ENCODE peak calls at places on chromosomes 2 and 18, in nine cellular contexts. One of them, this sample, is unnamed.

GRCh38 chr2:74481961-74482800 is 617 bp downstream of the CCDC142 start:
- DNase-seq in fibroblast of lung: peak
- DNase-seq in neural progenitor cell: peak
- DNase-seq in mesenchymal stem cell: peak
- DNase-seq in A549: no peak
- DNase-seq in HepG2: no peak
- DNase-seq in OCI-LY7: peak
- DNase-seq in IMR-90: no peak
- DNase-seq in neuronal stem cell: no peak
- DNase-seq in this sample: peak

GRCh38 chr2:73163522-73164367 is 38.6 kb upstream of the NOTO start:
- DNase-seq in fibroblast of lung: peak
- DNase-seq in neural progenitor cell: peak
- DNase-seq in mesenchymal stem cell: peak
- DNase-seq in A549: peak
- DNase-seq in HepG2: peak
- DNase-seq in OCI-LY7: peak
- DNase-seq in IMR-90: peak
- DNase-seq in neuronal stem cell: peak
- DNase-seq in this sample: peak

GRCh38 chr2:100756704-100757103 is 63.2 kb upstream of the NPAS2 start:
- DNase-seq in fibroblast of lung: no peak
- DNase-seq in neural progenitor cell: no peak
- DNase-seq in mesenchymal stem cell: no peak
- DNase-seq in A549: no peak
- DNase-seq in HepG2: no peak
- DNase-seq in OCI-LY7: no peak
- DNase-seq in IMR-90: peak
- DNase-seq in neuronal stem cell: no peak
- DNase-seq in this sample: no peak

GRCh38 chr2:112021781-112022231 is 33.3 kb upstream of the TMEM87B start:
- DNase-seq in fibroblast of lung: peak
- DNase-seq in neural progenitor cell: no peak
- DNase-seq in mesenchymal stem cell: peak
- DNase-seq in A549: no peak
- DNase-seq in HepG2: no peak
- DNase-seq in OCI-LY7: no peak
- DNase-seq in IMR-90: peak
- DNase-seq in neuronal stem cell: no peak
- DNase-seq in this sample: no peak

GRCh38 chr2:38750793-38751042 is 443 bp downstream of the SRSF7 start:
- DNase-seq in fibroblast of lung: peak
- DNase-seq in neural progenitor cell: peak
- DNase-seq in mesenchymal stem cell: no peak
- DNase-seq in A549: no peak
- DNase-seq in HepG2: no peak
- DNase-seq in OCI-LY7: peak
- DNase-seq in IMR-90: no peak
- DNase-seq in neuronal stem cell: no peak
- DNase-seq in this sample: peak

GRCh38 chr2:144659731-144660275 is 139.9 kb upstream of the ZEB2 start:
- DNase-seq in fibroblast of lung: peak
- DNase-seq in neural progenitor cell: no peak
- DNase-seq in mesenchymal stem cell: peak
- DNase-seq in A549: peak
- DNase-seq in HepG2: no peak
- DNase-seq in OCI-LY7: no peak
- DNase-seq in IMR-90: peak
- DNase-seq in neuronal stem cell: no peak
- DNase-seq in this sample: no peak

GRCh38 chr2:216283038-216283900 is 89.0 kb downstream of the MARCHF4 start:
- DNase-seq in fibroblast of lung: no peak
- DNase-seq in neural progenitor cell: peak
- DNase-seq in mesenchymal stem cell: no peak
- DNase-seq in A549: peak
- DNase-seq in HepG2: peak
- DNase-seq in OCI-LY7: peak
- DNase-seq in IMR-90: no peak
- DNase-seq in neuronal stem cell: no peak
- DNase-seq in this sample: peak

GRCh38 chr2:237968048-237968862 is 1.4 kb downstream of the UBE2F start:
- DNase-seq in fibroblast of lung: peak
- DNase-seq in neural progenitor cell: no peak
- DNase-seq in mesenchymal stem cell: peak
- DNase-seq in A549: peak
- DNase-seq in HepG2: peak
- DNase-seq in OCI-LY7: peak
- DNase-seq in IMR-90: peak
- DNase-seq in neuronal stem cell: no peak
- DNase-seq in this sample: peak

GRCh38 chr2:233387667-233388528 is 33.6 kb downstream of the DGKD start:
- DNase-seq in fibroblast of lung: peak
- DNase-seq in neural progenitor cell: no peak
- DNase-seq in mesenchymal stem cell: peak
- DNase-seq in A549: peak
- DNase-seq in HepG2: peak
- DNase-seq in OCI-LY7: no peak
- DNase-seq in IMR-90: peak
- DNase-seq in neuronal stem cell: no peak
- DNase-seq in this sample: peak

GRCh38 chr2:60806988-60807681 is 51.1 kb downstream of the PAPOLG start:
- DNase-seq in fibroblast of lung: peak
- DNase-seq in neural progenitor cell: peak
- DNase-seq in mesenchymal stem cell: peak
- DNase-seq in A549: no peak
- DNase-seq in HepG2: no peak
- DNase-seq in OCI-LY7: peak
- DNase-seq in IMR-90: peak
- DNase-seq in neuronal stem cell: no peak
- DNase-seq in this sample: no peak

GRCh38 chr2:148814143-148814852 is 60.7 kb upstream of the KIF5C start:
- DNase-seq in fibroblast of lung: peak
- DNase-seq in neural progenitor cell: no peak
- DNase-seq in mesenchymal stem cell: no peak
- DNase-seq in A549: no peak
- DNase-seq in HepG2: no peak
- DNase-seq in OCI-LY7: no peak
- DNase-seq in IMR-90: peak
- DNase-seq in neuronal stem cell: no peak
- DNase-seq in this sample: no peak

GRCh38 chr18:23137093-23137640 is 1.9 kb downstream of the CABLES1 start:
- DNase-seq in fibroblast of lung: peak
- DNase-seq in neural progenitor cell: peak
- DNase-seq in mesenchymal stem cell: peak
- DNase-seq in A549: no peak
- DNase-seq in HepG2: no peak
- DNase-seq in OCI-LY7: peak
- DNase-seq in IMR-90: no peak
- DNase-seq in neuronal stem cell: peak
- DNase-seq in this sample: no peak

DNA sequence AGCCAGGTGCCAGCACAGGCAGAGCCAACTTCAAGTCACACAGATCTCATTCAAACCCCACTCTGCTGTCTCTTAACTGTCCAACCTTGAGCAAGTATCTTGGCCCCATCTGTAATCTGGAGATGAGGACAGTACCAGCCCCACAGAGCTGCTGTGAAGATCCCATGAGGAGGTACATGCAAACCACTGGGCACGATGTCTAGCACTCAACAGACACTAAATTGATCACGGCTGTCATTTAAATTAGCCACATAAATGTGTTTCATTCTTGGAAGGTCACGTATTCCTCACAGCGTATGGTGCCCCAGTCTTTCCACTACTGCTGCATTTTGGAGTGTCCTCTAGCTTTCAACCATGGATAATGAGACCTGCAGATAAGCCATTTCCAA is 167.6 kb upstream of the ID2 start:
- DNase-seq in fibroblast of lung: no peak
- DNase-seq in neural progenitor cell: no peak
- DNase-seq in mesenchymal stem cell: no peak
- DNase-seq in A549: no peak
- DNase-seq in HepG2: no peak
- DNase-seq in OCI-LY7: no peak
- DNase-seq in IMR-90: no peak
- DNase-seq in neuronal stem cell: no peak
- DNase-seq in this sample: no peak
- H3K4me2 ChIP-seq in fibroblast of lung: no peak
- H3K4me2 ChIP-seq in neural progenitor cell: no peak
- H3K4me2 ChIP-seq in mesenchymal stem cell: no peak
- H3K4me2 ChIP-seq in A549: no peak
- H3K4me2 ChIP-seq in HepG2: no peak
- H3K4me2 ChIP-seq in OCI-LY7: peak
- H3K4me2 ChIP-seq in IMR-90: no peak
- H3K4me2 ChIP-seq in neuronal stem cell: no peak
- H3K4me2 ChIP-seq in this sample: no peak

DNA sequence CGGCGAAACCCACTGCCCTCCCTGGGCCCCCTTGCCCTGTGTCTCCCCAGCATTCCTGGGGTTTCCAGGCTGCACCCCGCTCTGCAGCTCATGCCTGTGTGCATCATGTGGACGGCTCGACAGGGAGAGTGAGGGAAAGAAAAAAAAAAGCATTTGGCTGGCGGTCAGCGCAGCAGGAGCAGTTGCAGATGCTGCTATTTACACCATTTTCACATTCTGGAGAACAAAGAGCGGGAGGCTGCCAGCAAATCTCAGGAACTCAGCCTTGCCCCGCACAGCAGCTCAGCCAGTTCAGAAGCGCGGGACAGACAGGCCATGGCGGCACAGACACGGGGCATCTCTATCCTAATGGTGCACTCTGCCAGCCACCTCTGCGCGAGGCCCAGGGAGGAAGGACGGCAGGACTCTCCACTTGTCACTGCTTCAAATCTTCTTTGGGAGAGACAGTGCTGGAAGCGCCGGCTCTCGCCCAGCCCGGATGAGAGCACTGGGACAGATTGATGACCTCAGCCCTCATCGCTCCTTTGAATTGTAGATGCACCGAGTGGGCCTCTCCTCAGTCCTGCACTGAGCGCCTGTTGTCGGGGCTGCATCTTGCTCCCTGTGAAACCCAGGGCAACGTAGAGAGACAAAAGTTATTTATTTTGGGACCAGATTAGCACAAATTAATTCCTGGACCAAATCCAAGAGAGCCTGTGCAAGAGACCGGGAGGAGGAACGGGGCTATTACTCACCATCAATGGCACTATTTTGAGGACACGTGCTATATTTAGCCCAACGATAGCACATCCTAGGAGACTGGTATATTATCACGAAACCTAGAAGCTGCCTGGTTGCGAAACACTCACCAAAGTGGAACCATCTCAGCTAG is 211.3 kb upstream of the SMIM21 start:
- DNase-seq in fibroblast of lung: peak
- DNase-seq in neural progenitor cell: peak
- DNase-seq in mesenchymal stem cell: peak
- DNase-seq in A549: no peak
- DNase-seq in HepG2: no peak
- DNase-seq in OCI-LY7: no peak
- DNase-seq in IMR-90: peak
- DNase-seq in neuronal stem cell: peak
- DNase-seq in this sample: peak
- H3K4me2 ChIP-seq in fibroblast of lung: peak
- H3K4me2 ChIP-seq in neural progenitor cell: peak
- H3K4me2 ChIP-seq in mesenchymal stem cell: no peak
- H3K4me2 ChIP-seq in A549: no peak
- H3K4me2 ChIP-seq in HepG2: no peak
- H3K4me2 ChIP-seq in OCI-LY7: no peak
- H3K4me2 ChIP-seq in IMR-90: peak
- H3K4me2 ChIP-seq in neuronal stem cell: no peak
- H3K4me2 ChIP-seq in this sample: peak

GRCh38 chr2:30252723-30253688 is 21.7 kb downstream of the LBH start:
- DNase-seq in fibroblast of lung: peak
- DNase-seq in neural progenitor cell: no peak
- DNase-seq in mesenchymal stem cell: peak
- DNase-seq in A549: peak
- DNase-seq in HepG2: no peak
- DNase-seq in OCI-LY7: no peak
- DNase-seq in IMR-90: peak
- DNase-seq in neuronal stem cell: no peak
- DNase-seq in this sample: peak
- H3K4me2 ChIP-seq in fibroblast of lung: peak
- H3K4me2 ChIP-seq in neural progenitor cell: no peak
- H3K4me2 ChIP-seq in mesenchymal stem cell: no peak
- H3K4me2 ChIP-seq in A549: peak
- H3K4me2 ChIP-seq in HepG2: no peak
- H3K4me2 ChIP-seq in OCI-LY7: no peak
- H3K4me2 ChIP-seq in IMR-90: peak
- H3K4me2 ChIP-seq in neuronal stem cell: no peak
- H3K4me2 ChIP-seq in this sample: peak

DNA sequence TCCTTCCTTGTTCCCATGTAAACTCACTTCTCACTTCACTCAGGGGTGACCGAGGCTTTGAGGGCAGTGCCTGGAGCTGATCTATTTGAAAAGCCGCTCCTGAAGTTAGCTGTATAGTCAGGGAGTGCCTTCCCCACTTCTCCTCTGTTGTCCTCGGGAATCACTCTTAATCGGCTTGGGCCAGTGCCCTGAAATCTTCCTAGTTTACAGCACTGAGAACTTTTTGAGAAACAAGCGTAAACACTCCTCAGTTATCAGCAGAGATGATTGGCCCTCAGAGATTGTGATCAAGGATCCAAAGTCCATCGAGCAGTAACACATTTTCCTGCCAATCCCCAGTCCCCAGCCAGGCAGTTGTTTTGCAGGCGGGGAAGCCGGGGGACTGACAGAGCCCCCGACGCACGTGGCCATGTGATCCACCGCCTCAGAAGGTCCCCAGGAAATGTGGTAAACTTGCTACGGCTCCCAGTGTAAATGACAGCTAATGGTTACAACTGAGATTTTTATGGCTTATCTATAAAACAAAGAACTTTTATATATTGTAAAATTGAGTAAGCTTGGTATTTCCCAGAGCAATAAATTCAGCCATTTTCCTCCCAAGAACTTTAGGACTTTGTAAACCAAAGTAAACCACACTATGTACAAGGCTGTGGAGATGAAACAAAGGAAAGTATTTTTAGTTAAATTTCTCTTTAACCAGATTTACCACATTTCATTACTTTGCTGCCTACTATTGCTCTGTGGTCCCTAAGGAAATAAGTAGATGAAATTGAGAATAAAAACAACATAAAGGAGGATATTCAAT is 53.5 kb downstream of the C18orf63 start:
- DNase-seq in fibroblast of lung: no peak
- DNase-seq in neural progenitor cell: no peak
- DNase-seq in mesenchymal stem cell: no peak
- DNase-seq in A549: no peak
- DNase-seq in HepG2: peak
- DNase-seq in OCI-LY7: no peak
- DNase-seq in IMR-90: no peak
- DNase-seq in neuronal stem cell: no peak
- DNase-seq in this sample: peak
- H3K4me2 ChIP-seq in fibroblast of lung: no peak
- H3K4me2 ChIP-seq in neural progenitor cell: no peak
- H3K4me2 ChIP-seq in mesenchymal stem cell: no peak
- H3K4me2 ChIP-seq in A549: no peak
- H3K4me2 ChIP-seq in HepG2: peak
- H3K4me2 ChIP-seq in OCI-LY7: no peak
- H3K4me2 ChIP-seq in IMR-90: no peak
- H3K4me2 ChIP-seq in neuronal stem cell: no peak
- H3K4me2 ChIP-seq in this sample: peak

DNA sequence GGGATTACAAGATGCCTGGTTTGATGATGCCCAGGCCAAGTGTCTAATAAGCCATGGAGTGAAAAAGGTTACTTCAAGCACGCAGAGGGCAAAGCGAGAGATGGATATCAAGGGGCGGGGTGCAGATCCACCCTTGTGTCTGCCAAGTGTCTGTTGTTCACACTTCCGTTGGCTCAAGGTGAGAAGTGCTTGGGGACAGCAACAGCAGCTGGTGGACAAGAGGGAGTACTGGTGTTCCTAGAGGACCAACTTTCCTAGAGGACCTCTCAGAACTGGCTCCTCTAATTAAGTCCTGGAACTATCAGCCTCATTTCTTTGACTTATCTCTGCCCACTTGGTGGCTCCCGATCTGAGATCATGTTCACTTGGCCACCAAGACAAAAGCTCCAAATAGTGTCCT is 299.1 kb downstream of the PRKCE start:
- DNase-seq in fibroblast of lung: no peak
- DNase-seq in neural progenitor cell: no peak
- DNase-seq in mesenchymal stem cell: no peak
- DNase-seq in A549: no peak
- DNase-seq in HepG2: no peak
- DNase-seq in OCI-LY7: no peak
- DNase-seq in IMR-90: no peak
- DNase-seq in neuronal stem cell: no peak
- DNase-seq in this sample: no peak
- H3K4me2 ChIP-seq in fibroblast of lung: no peak
- H3K4me2 ChIP-seq in neural progenitor cell: no peak
- H3K4me2 ChIP-seq in mesenchymal stem cell: no peak
- H3K4me2 ChIP-seq in A549: no peak
- H3K4me2 ChIP-seq in HepG2: no peak
- H3K4me2 ChIP-seq in OCI-LY7: no peak
- H3K4me2 ChIP-seq in IMR-90: no peak
- H3K4me2 ChIP-seq in neuronal stem cell: no peak
- H3K4me2 ChIP-seq in this sample: no peak